ENCODE peak calls at places on chromosome 6, in eight cellular contexts. One of them, this sample, is unnamed.

GRCh38 chr6:157198425-157199279 is 124.7 kb downstream of the TMEM242 start:
- DNase-seq in NCI-H1417: peak; percentile 100
- DNase-seq in NCI-H1694 treated with DMSO at 0.1 percent for 48 hours: peak; percentile 95
- DNase-seq in T follicular helper cell: no peak
- DNase-seq in GM23338: no peak
- DNase-seq in amygdala: no peak
- DNase-seq in AG09319: no peak
- DNase-seq in MV-4-11: no peak
- DNase-seq in this sample: no peak

GRCh38 chr6:87623248-87623647 is 33.3 kb downstream of the ORC3 start:
- DNase-seq in AG09319: peak; percentile 3
- DNase-seq in T follicular helper cell: no peak
- DNase-seq in amygdala: no peak
- DNase-seq in NCI-H1417: no peak
- DNase-seq in GM23338: no peak
- DNase-seq in MV-4-11: no peak
- DNase-seq in NCI-H1694 treated with DMSO at 0.1 percent for 48 hours: no peak
- DNase-seq in this sample: no peak

GRCh38 chr6:169176361-169176991 is 77.2 kb downstream of the THBS2 start:
- DNase-seq in GM23338: no peak
- DNase-seq in NCI-H1694 treated with DMSO at 0.1 percent for 48 hours: no peak
- DNase-seq in MV-4-11: no peak
- DNase-seq in AG09319: no peak
- DNase-seq in T follicular helper cell: no peak
- DNase-seq in NCI-H1417: no peak
- DNase-seq in amygdala: no peak
- DNase-seq in this sample: no peak

GRCh38 chr6:2522521-2522920 is 228.2 kb downstream of the MYLK4 start:
- DNase-seq in NCI-H1694 treated with DMSO at 0.1 percent for 48 hours: no peak
- DNase-seq in NCI-H1417: no peak
- DNase-seq in GM23338: no peak
- DNase-seq in amygdala: no peak
- DNase-seq in T follicular helper cell: no peak
- DNase-seq in MV-4-11: peak; percentile 79
- DNase-seq in AG09319: no peak
- DNase-seq in this sample: peak; percentile 80

GRCh38 chr6:160520043-160520904 is 143.8 kb downstream of the LPA start:
- DNase-seq in GM23338: peak; percentile 75
- DNase-seq in T follicular helper cell: peak; percentile 27
- DNase-seq in NCI-H1694 treated with DMSO at 0.1 percent for 48 hours: peak; percentile 24
- DNase-seq in AG09319: peak; percentile 31
- DNase-seq in NCI-H1417: peak; percentile 95
- DNase-seq in MV-4-11: peak; percentile 57
- DNase-seq in amygdala: peak; percentile 55
- DNase-seq in this sample: no peak

GRCh38 chr6:41811095-41811494 is 23.6 kb downstream of the TOMM6 start:
- DNase-seq in amygdala: no peak
- DNase-seq in MV-4-11: no peak
- DNase-seq in T follicular helper cell: no peak
- DNase-seq in AG09319: no peak
- DNase-seq in NCI-H1694 treated with DMSO at 0.1 percent for 48 hours: no peak
- DNase-seq in GM23338: no peak
- DNase-seq in NCI-H1417: no peak
- DNase-seq in this sample: no peak

GRCh38 chr6:154218336-154218735 is 138.3 kb downstream of the IPCEF1 start:
- DNase-seq in AG09319: no peak
- DNase-seq in T follicular helper cell: no peak
- DNase-seq in GM23338: no peak
- DNase-seq in amygdala: no peak
- DNase-seq in MV-4-11: peak; percentile 75
- DNase-seq in NCI-H1694 treated with DMSO at 0.1 percent for 48 hours: no peak
- DNase-seq in NCI-H1417: no peak
- DNase-seq in this sample: peak; percentile 89

GRCh38 chr6:40714143-40714542 is 127.0 kb upstream of the LRFN2 start:
- DNase-seq in GM23338: no peak
- DNase-seq in T follicular helper cell: no peak
- DNase-seq in NCI-H1417: no peak
- DNase-seq in NCI-H1694 treated with DMSO at 0.1 percent for 48 hours: no peak
- DNase-seq in AG09319: no peak
- DNase-seq in amygdala: no peak
- DNase-seq in MV-4-11: no peak
- DNase-seq in this sample: no peak

GRCh38 chr6:73234732-73235131 is 9.4 kb upstream of the KHDC1L start:
- DNase-seq in GM23338: no peak
- DNase-seq in MV-4-11: no peak
- DNase-seq in AG09319: peak; percentile 47
- DNase-seq in NCI-H1417: no peak
- DNase-seq in amygdala: no peak
- DNase-seq in T follicular helper cell: no peak
- DNase-seq in NCI-H1694 treated with DMSO at 0.1 percent for 48 hours: no peak
- DNase-seq in this sample: no peak

This sample was measured in Kasumi-1.